ENCODE peak calls at places on chromosomes 5 and 9, in ten cellular contexts. P, V, X, J, F, O, C, N, T and Z are unnamed samples. For H3K4me1, the result is how much of the 10 kb centered on the place peaks cover.

GRCh38 chr9:34233691-34234090 is 54.8 kb downstream of the UBAP1 start:
- DNase-seq in P (no peak), V (peak), X (no peak), J (no peak), F (no peak), O (peak), C (no peak), N (no peak), T (no peak), Z (no peak)

GRCh38 chr5:143238620-143239019 is 164.9 kb downstream of the NR3C1 start:
- DNase-seq in P (no peak), V (no peak), X (no peak), J (no peak), F (no peak), O (no peak), C (no peak), N (no peak), T (no peak), Z (no peak)

GRCh38 chr5:154817815-154818214 is 32.6 kb downstream of the FAXDC2 start:
- DNase-seq in P (no peak), V (no peak), X (no peak), J (no peak), F (peak), O (no peak), C (no peak), N (no peak), T (no peak), Z (no peak)

GRCh38 chr5:5179079-5179478 is 38.9 kb downstream of the ADAMTS16 start:
- DNase-seq in P (no peak), V (no peak), X (no peak), J (no peak), F (no peak), O (no peak), C (no peak), N (no peak), T (no peak), Z (no peak)

GRCh38 chr5:158519433-158520025 is 580.2 kb downstream of the EBF1 start:
- DNase-seq in P (no peak), V (peak), X (no peak), J (no peak), F (no peak), O (no peak), C (no peak), N (no peak), T (no peak), Z (no peak)

GRCh38 chr9:131656356-131657030 is 83.4 kb downstream of the RAPGEF1 start:
- DNase-seq in P (no peak), V (no peak), X (no peak), J (peak), F (peak), O (no peak), C (peak), N (no peak), T (no peak), Z (peak)

GRCh38 chr9:72564517-72565281 is 43.3 kb downstream of the TMC1 start:
- DNase-seq in P (no peak), V (no peak), X (no peak), J (no peak), F (no peak), O (no peak), C (no peak), N (no peak), T (no peak), Z (no peak)

GRCh38 chr9:2603621-2604020 is 18.0 kb upstream of the VLDLR start:
- DNase-seq in P (no peak), V (no peak), X (no peak), J (no peak), F (no peak), O (peak), C (no peak), N (no peak), T (no peak), Z (no peak)

GRCh38 chr5:72600401-72600981 is 93.3 kb upstream of the ZNF366 start:
- DNase-seq in P (peak), V (peak), X (no peak), J (peak), F (no peak), O (peak), C (no peak), N (no peak), T (peak), Z (no peak)

GRCh38 chr9:104386425-104387069 is 117.5 kb upstream of the OR13F1 start:
- DNase-seq in P (peak), V (peak), X (no peak), J (no peak), F (no peak), O (peak), C (no peak), N (peak), T (peak), Z (no peak)

GRCh38 chr9:112751059-112751795 is 667 bp downstream of the SNX30 start:
- DNase-seq in P (peak), V (peak), X (peak), J (peak), F (peak), O (peak), C (peak), N (peak), T (peak), Z (peak)

GRCh38 chr5:153816870-153817269 is 221.8 kb downstream of the FAM114A2 start:
- DNase-seq in P (no peak), V (no peak), X (no peak), J (no peak), F (no peak), O (no peak), C (no peak), N (no peak), T (no peak), Z (no peak)
- TF ChIP-seq CTCF in P (no peak), V (no peak), X (no peak), J (no peak), F (no peak), O (no peak), C (no peak), N (no peak), T (no peak), Z (no peak)

GRCh38 chr5:169154660-169155059 is 146.3 kb downstream of the SLIT3 start:
- DNase-seq in P (no peak), V (no peak), X (no peak), J (no peak), F (no peak), O (no peak), C (no peak), N (no peak), T (no peak), Z (no peak)

GRCh38 chr5:169152946-169153345 is 148.0 kb downstream of the SLIT3 start:
- DNase-seq in P (no peak), V (no peak), X (no peak), J (no peak), F (no peak), O (no peak), C (no peak), N (no peak), T (no peak), Z (no peak)

GRCh38 chr5:169153405-169153804 is 147.5 kb downstream of the SLIT3 start:
- DNase-seq in P (peak), V (no peak), X (no peak), J (no peak), F (no peak), O (no peak), C (no peak), N (no peak), T (no peak), Z (no peak)

GRCh38 chr5:169151051-169151805 is 149.7 kb downstream of the SLIT3 start:
- DNase-seq in P (no peak), V (no peak), X (no peak), J (no peak), F (no peak), O (no peak), C (no peak), N (no peak), T (no peak), Z (no peak)

GRCh38 chr5:169152453-169152852 is 148.5 kb downstream of the SLIT3 start:
- DNase-seq in P (no peak), V (no peak), X (no peak), J (no peak), F (no peak), O (no peak), C (no peak), N (no peak), T (no peak), Z (no peak)
- H3K4me1 ChIP-seq in P (half or more), V (under half), X (under half), J (under half), F (under half), O (under half), C (under half), N (under half), T (under half), Z (under half)

DNA sequence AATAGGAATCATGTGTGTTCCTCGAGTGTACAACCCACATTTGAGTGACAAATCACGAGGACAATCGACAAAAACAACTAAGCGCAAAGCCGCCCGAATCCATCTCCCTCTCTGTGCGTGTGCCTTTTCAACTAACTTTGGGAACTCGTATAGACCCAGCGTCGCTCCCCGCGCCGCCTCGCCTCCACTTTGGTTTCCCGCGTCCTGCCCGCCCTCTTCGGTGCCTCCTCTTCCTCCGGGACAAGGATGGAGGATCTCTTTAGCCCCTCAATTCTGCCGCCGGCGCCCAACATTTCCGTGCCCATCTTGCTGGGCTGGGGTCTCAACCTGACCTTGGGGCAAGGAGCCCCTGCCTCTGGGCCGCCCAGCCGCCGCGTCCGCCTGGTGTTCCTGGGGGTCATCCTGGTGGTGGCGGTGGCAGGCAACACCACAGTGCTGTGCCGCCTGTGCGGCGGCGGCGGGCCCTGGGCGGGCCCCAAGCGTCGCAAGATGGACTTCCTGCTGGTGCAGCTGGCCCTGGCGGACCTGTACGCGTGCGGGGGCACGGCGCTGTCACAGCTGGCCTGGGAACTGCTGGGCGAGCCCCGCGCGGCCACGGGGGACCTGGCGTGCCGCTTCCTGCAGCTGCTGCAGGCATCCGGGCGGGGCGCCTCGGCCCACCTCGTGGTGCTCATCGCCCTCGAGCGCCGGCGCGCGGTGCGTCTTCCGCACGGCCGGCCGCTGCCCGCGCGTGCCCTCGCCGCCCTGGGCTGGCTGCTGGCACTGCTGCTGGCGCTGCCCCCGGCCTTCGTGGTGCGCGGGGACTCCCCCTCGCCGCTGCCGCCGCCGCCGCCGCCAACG is at the start of gene GPR150:
- DNase-seq in P (peak), V (no peak), X (peak), J (peak), F (peak), O (peak), C (peak), N (peak), T (peak), Z (peak)
- TF ChIP-seq CTCF in P (no peak), V (no peak), X (no peak), J (no peak), F (no peak), O (peak), C (no peak), N (no peak), T (no peak), Z (no peak)

DNA sequence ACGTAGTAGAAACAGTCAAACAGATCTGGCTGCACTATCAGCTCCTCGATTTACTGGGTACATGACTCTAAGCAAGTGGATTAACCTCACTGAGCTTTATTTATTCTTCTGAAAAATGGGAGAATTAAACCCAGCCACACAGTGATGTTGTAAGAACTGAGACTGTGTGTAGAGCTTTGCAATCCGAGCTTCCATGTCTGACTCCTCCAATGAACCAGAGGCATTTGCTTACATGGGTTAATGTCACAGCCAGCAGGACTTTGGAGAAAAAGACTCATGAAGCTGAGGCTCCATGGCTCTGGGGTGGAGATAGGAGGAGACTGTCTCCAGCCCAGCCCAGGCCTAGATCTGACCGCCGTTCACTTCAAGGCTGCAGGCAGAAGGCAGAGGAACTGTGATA is 201.3 kb downstream of the CDK5RAP2 start:
- DNase-seq in P (no peak), V (no peak), X (no peak), J (no peak), F (no peak), O (peak), C (no peak), N (no peak), T (no peak), Z (no peak)
- H3K4me1 ChIP-seq in P (under half), V (under half), X (under half), J (under half), F (under half), O (under half), C (under half), N (under half), T (under half), Z (under half)